ENCODE peak calls at places on chromosomes 5 and 9, in eight cellular contexts. H is cardiac fibroblast; G is stimulated activated CD4-positive, alpha-beta T cell treated with anti-CD3 and anti-CD28 coated beads, Interleukin-1b, Interleukin-23, amount 100 ng/mL, for 1 hour; M is D341Med; D is A549; B is Ammon's horn; S is fibroblast of pulmonary artery; F is aorta. P is an unnamed sample.
A peak's percentile ranks its signal among the peaks of the same experiment; 100 is the strongest.

GRCh38 chr5:146059349-146060220 is 45.8 kb downstream of the PLAC8L1 start:
- DNase-seq in B (no peak), S (peak; percentile 52), G (no peak), M (no peak), D (no peak), H (no peak), F (no peak), P (peak; percentile 45)

GRCh38 chr5:167723254-167723871 is 568.1 kb upstream of the WWC1 start:
- DNase-seq in F (peak; percentile 63), D (peak; percentile 81), B (peak; percentile 87), S (peak; percentile 88), G (peak; percentile 18), H (peak; percentile 88), M (peak; percentile 78), P (peak; percentile 69)

GRCh38 chr9:100473271-100474081 is 527 bp downstream of the TMEFF1 start:
- DNase-seq in S (peak; percentile 28), F (peak; percentile 47), G (no peak), H (peak; percentile 22), D (peak; percentile 44), M (peak; percentile 85), B (peak; percentile 29), P (peak; percentile 24)

GRCh38 chr5:10729320-10730133 is 31.5 kb downstream of the DAP start:
- DNase-seq in S (no peak), M (no peak), D (no peak), G (no peak), B (peak; percentile 51), F (peak; percentile 66), H (no peak), P (no peak)

GRCh38 chr5:118314936-118315335 is 673.4 kb downstream of the DTWD2 start:
- DNase-seq in S (no peak), M (no peak), F (no peak), B (no peak), G (no peak), H (no peak), D (no peak), P (no peak)

GRCh38 chr9:119859128-119859527 is 489.9 kb upstream of the BRINP1 start:
- DNase-seq in H (no peak), F (peak; percentile 47), D (no peak), B (no peak), M (no peak), G (no peak), S (no peak), P (no peak)

GRCh38 chr5:108481355-108481931 is 99.5 kb upstream of the FBXL17 start:
- DNase-seq in D (no peak), H (peak; percentile 46), G (no peak), B (peak; percentile 19), S (peak; percentile 46), F (no peak), M (peak; percentile 45), P (no peak)

GRCh38 chr9:122218885-122219855 is 9.6 kb downstream of the LHX6 start:
- DNase-seq in M (peak; percentile 42), F (no peak), B (no peak), D (no peak), S (peak; percentile 17), G (no peak), H (no peak), P (no peak)

GRCh38 chr9:70902705-70903131 is 218.7 kb downstream of the TRPM3 start:
- DNase-seq in B (peak; percentile 36), D (peak; percentile 2), M (no peak), F (peak; percentile 51), G (no peak), H (peak; percentile 99), S (peak; percentile 97), P (peak; percentile 36)

GRCh38 chr5:80059354-80059980 is 24.3 kb downstream of the THBS4 start:
- DNase-seq in H (no peak), G (no peak), D (no peak), M (no peak), B (no peak), S (no peak), F (no peak), P (no peak)

GRCh38 chr5:133372306-133373008 is 239.9 kb downstream of the FSTL4 start:
- DNase-seq in B (no peak), H (no peak), M (no peak), S (no peak), F (no peak), G (no peak), D (no peak), P (no peak)

GRCh38 chr9:78439866-78440830 is 143.2 kb downstream of the PSAT1 start:
- DNase-seq in F (no peak), M (no peak), D (no peak), H (no peak), S (no peak), G (no peak), B (no peak), P (no peak)

GRCh38 chr5:2719332-2719731 is 32.1 kb downstream of the IRX2 start:
- DNase-seq in F (no peak), S (no peak), G (no peak), H (no peak), M (no peak), D (no peak), B (no peak), P (no peak)

GRCh38 chr9:106820866-106821265 is 42.1 kb upstream of the ZNF462 start:
- DNase-seq in G (no peak), S (no peak), D (no peak), H (no peak), B (no peak), F (no peak), M (no peak), P (no peak)

GRCh38 chr5:5331838-5332237 is 90.6 kb upstream of the ICE1 start:
- DNase-seq in S (no peak), H (no peak), D (no peak), M (no peak), B (no peak), F (no peak), G (no peak), P (no peak)

GRCh38 chr9:134585746-134586706 is 55.6 kb upstream of the COL5A1 start:
- DNase-seq in F (no peak), M (peak; percentile 32), H (peak; percentile 69), G (no peak), B (no peak), D (peak; percentile 92), S (peak; percentile 52), P (no peak)

GRCh38 chr9:120940573-120940972 is 14.0 kb upstream of the TRAF1 start:
- DNase-seq in F (no peak), S (no peak), D (no peak), H (no peak), B (no peak), G (no peak), M (no peak), P (no peak)

GRCh38 chr5:140418862-140419520 is 17.4 kb downstream of the ANKHD1 start:
- DNase-seq in B (no peak), F (no peak), H (no peak), M (no peak), G (no peak), D (no peak), S (no peak), P (no peak)

GRCh38 chr9:131719262-131719908 is 20.5 kb downstream of the RAPGEF1 start:
- DNase-seq in H (no peak), G (no peak), M (no peak), B (peak; percentile 45), S (no peak), F (no peak), D (no peak), P (no peak)

GRCh38 chr5:145429170-145429569 is 406.0 kb downstream of the PRELID2 start:
- DNase-seq in B (no peak), G (no peak), F (no peak), D (no peak), M (no peak), S (no peak), H (no peak), P (no peak)

GRCh38 chr5:178895615-178896571 is at the start of gene ZFP2:
- DNase-seq in B (peak; percentile 82), D (peak; percentile 18), G (no peak), M (peak; percentile 89), H (peak; percentile 59), S (peak; percentile 54), F (peak; percentile 60), P (peak; percentile 67)

GRCh38 chr9:14346301-14346721 is 32.4 kb upstream of the NFIB start:
- DNase-seq in S (no peak), M (no peak), D (no peak), H (no peak), G (no peak), F (no peak), B (peak; percentile 46), P (peak; percentile 75)

GRCh38 chr5:150155258-150156032 is at the start of gene PDGFRB:
- DNase-seq in S (peak; percentile 93), D (no peak), H (peak; percentile 79), F (peak; percentile 95), B (peak; percentile 88), M (peak; percentile 47), G (no peak), P (peak; percentile 90)

GRCh38 chr5:167652690-167653089 is 638.8 kb upstream of the WWC1 start:
- DNase-seq in H (peak; percentile 44), B (no peak), G (no peak), M (no peak), F (no peak), D (no peak), S (no peak), P (no peak)

GRCh38 chr5:119288364-119289047 is 67.3 kb upstream of the TNFAIP8 start:
- DNase-seq in H (no peak), G (no peak), B (no peak), D (no peak), F (no peak), S (no peak), M (no peak), P (no peak)

GRCh38 chr5:31410089-31410488 is 121.8 kb downstream of the DROSHA start:
- DNase-seq in H (no peak), D (no peak), G (no peak), S (no peak), M (no peak), B (peak; percentile 24), F (no peak), P (no peak)

GRCh38 chr5:2739360-2740050 is 12.0 kb downstream of the IRX2 start:
- DNase-seq in G (no peak), B (no peak), D (no peak), H (peak; percentile 44), M (no peak), F (no peak), S (no peak), P (no peak)

GRCh38 chr5:115377468-115378217 is 81.2 kb upstream of the CCDC112 start:
- DNase-seq in F (no peak), G (no peak), D (no peak), S (peak; percentile 84), H (peak; percentile 90), B (peak; percentile 37), M (no peak), P (no peak)

GRCh38 chr5:149497357-149497756 is 53.9 kb downstream of the CSNK1A1 start:
- DNase-seq in H (peak; percentile 87), F (no peak), S (peak; percentile 87), G (no peak), M (no peak), B (no peak), D (no peak), P (no peak)

GRCh38 chr5:171310816-171311697 is 2.0 kb downstream of the TLX3 start:
- DNase-seq in D (no peak), B (no peak), F (no peak), H (peak; percentile 37), G (no peak), S (peak; percentile 44), M (no peak), P (no peak)

GRCh38 chr9:81371824-81372223 is 317.5 kb downstream of the TLE1 start:
- DNase-seq in S (no peak), F (no peak), D (no peak), H (no peak), B (no peak), G (no peak), M (no peak), P (no peak)

GRCh38 chr5:17132444-17133083 is 84.9 kb upstream of the BASP1 start:
- DNase-seq in S (peak; percentile 67), M (peak; percentile 40), B (peak; percentile 16), D (peak; percentile 48), F (no peak), H (peak; percentile 74), G (no peak), P (no peak)

GRCh38 chr5:61342066-61342465 is 10.0 kb downstream of the ZSWIM6 start:
- DNase-seq in H (peak; percentile 75), D (no peak), G (no peak), M (no peak), S (no peak), F (no peak), B (no peak), P (no peak)

GRCh38 chr9:91908746-91909145 is 41.3 kb downstream of the ROR2 start:
- DNase-seq in H (no peak), D (no peak), G (no peak), F (no peak), M (no peak), B (no peak), S (no peak), P (no peak)

P was measured in left cardiac atrium.